ENCODE peak calls at places on chromosomes 2 and 18, in nine cellular contexts. One of them, this sample, is unnamed.

GRCh38 chr18:22952525-22952924 is 19.4 kb downstream of the RBBP8 start:
- DNase-seq in lower lobe of right lung: no peak
- DNase-seq in CD8-positive, alpha-beta T cell: no peak
- DNase-seq in mucosa of descending colon: no peak
- DNase-seq in neural progenitor cell: no peak
- DNase-seq in GM13976: no peak
- DNase-seq in IMR-90: peak
- DNase-seq in foreskin fibroblast: no peak
- DNase-seq in pancreas: no peak
- DNase-seq in this sample: no peak

GRCh38 chr2:121490734-121491133 is 39.9 kb upstream of the RNU4ATAC start:
- DNase-seq in lower lobe of right lung: no peak
- DNase-seq in CD8-positive, alpha-beta T cell: no peak
- DNase-seq in mucosa of descending colon: no peak
- DNase-seq in neural progenitor cell: no peak
- DNase-seq in GM13976: no peak
- DNase-seq in IMR-90: no peak
- DNase-seq in foreskin fibroblast: no peak
- DNase-seq in pancreas: no peak
- DNase-seq in this sample: no peak

GRCh38 chr18:23964282-23965238 is 50.0 kb upstream of the TTC39C start:
- DNase-seq in lower lobe of right lung: no peak
- DNase-seq in CD8-positive, alpha-beta T cell: peak
- DNase-seq in mucosa of descending colon: peak
- DNase-seq in neural progenitor cell: no peak
- DNase-seq in GM13976: no peak
- DNase-seq in IMR-90: no peak
- DNase-seq in foreskin fibroblast: no peak
- DNase-seq in pancreas: no peak
- DNase-seq in this sample: no peak

GRCh38 chr18:34023471-34023870 is 201.2 kb downstream of the NOL4 start:
- DNase-seq in lower lobe of right lung: no peak
- DNase-seq in CD8-positive, alpha-beta T cell: no peak
- DNase-seq in mucosa of descending colon: no peak
- DNase-seq in neural progenitor cell: peak
- DNase-seq in GM13976: no peak
- DNase-seq in IMR-90: peak
- DNase-seq in foreskin fibroblast: no peak
- DNase-seq in pancreas: no peak
- DNase-seq in this sample: no peak

GRCh38 chr2:238069021-238069709 is 8.4 kb downstream of the SCLY start:
- DNase-seq in lower lobe of right lung: no peak
- DNase-seq in CD8-positive, alpha-beta T cell: no peak
- DNase-seq in mucosa of descending colon: no peak
- DNase-seq in neural progenitor cell: no peak
- DNase-seq in GM13976: no peak
- DNase-seq in IMR-90: no peak
- DNase-seq in foreskin fibroblast: no peak
- DNase-seq in pancreas: peak
- DNase-seq in this sample: no peak

GRCh38 chr2:218320704-218321336 is 28.5 kb upstream of the TMBIM1 start:
- DNase-seq in lower lobe of right lung: no peak
- DNase-seq in CD8-positive, alpha-beta T cell: no peak
- DNase-seq in mucosa of descending colon: no peak
- DNase-seq in neural progenitor cell: no peak
- DNase-seq in GM13976: no peak
- DNase-seq in IMR-90: no peak
- DNase-seq in foreskin fibroblast: no peak
- DNase-seq in pancreas: no peak
- DNase-seq in this sample: no peak

GRCh38 chr2:71936076-71937030 is 211.3 kb downstream of the CYP26B1 start:
- DNase-seq in lower lobe of right lung: no peak
- DNase-seq in CD8-positive, alpha-beta T cell: no peak
- DNase-seq in mucosa of descending colon: no peak
- DNase-seq in neural progenitor cell: no peak
- DNase-seq in GM13976: no peak
- DNase-seq in IMR-90: no peak
- DNase-seq in foreskin fibroblast: no peak
- DNase-seq in pancreas: no peak
- DNase-seq in this sample: no peak

GRCh38 chr2:71891719-71892118 is 255.9 kb downstream of the CYP26B1 start:
- DNase-seq in lower lobe of right lung: no peak
- DNase-seq in CD8-positive, alpha-beta T cell: no peak
- DNase-seq in mucosa of descending colon: no peak
- DNase-seq in neural progenitor cell: no peak
- DNase-seq in GM13976: peak
- DNase-seq in IMR-90: no peak
- DNase-seq in foreskin fibroblast: no peak
- DNase-seq in pancreas: no peak
- DNase-seq in this sample: no peak

GRCh38 chr2:195532628-195533271 is 124.3 kb upstream of the SLC39A10 start:
- DNase-seq in lower lobe of right lung: no peak
- DNase-seq in CD8-positive, alpha-beta T cell: no peak
- DNase-seq in mucosa of descending colon: no peak
- DNase-seq in neural progenitor cell: no peak
- DNase-seq in GM13976: no peak
- DNase-seq in IMR-90: peak
- DNase-seq in foreskin fibroblast: no peak
- DNase-seq in pancreas: no peak
- DNase-seq in this sample: no peak

GRCh38 chr18:79133724-79134123 is 64.5 kb downstream of the ATP9B start:
- DNase-seq in lower lobe of right lung: no peak
- DNase-seq in CD8-positive, alpha-beta T cell: no peak
- DNase-seq in mucosa of descending colon: no peak
- DNase-seq in neural progenitor cell: no peak
- DNase-seq in GM13976: no peak
- DNase-seq in IMR-90: no peak
- DNase-seq in foreskin fibroblast: no peak
- DNase-seq in pancreas: no peak
- DNase-seq in this sample: no peak

GRCh38 chr2:107363811-107364210 is 462.9 kb upstream of the RGPD4 start:
- DNase-seq in lower lobe of right lung: no peak
- DNase-seq in CD8-positive, alpha-beta T cell: no peak
- DNase-seq in mucosa of descending colon: no peak
- DNase-seq in neural progenitor cell: no peak
- DNase-seq in GM13976: no peak
- DNase-seq in IMR-90: no peak
- DNase-seq in foreskin fibroblast: no peak
- DNase-seq in pancreas: no peak
- DNase-seq in this sample: no peak

GRCh38 chr18:11889284-11889683 is 18.8 kb downstream of the MPPE1 start:
- DNase-seq in lower lobe of right lung: no peak
- DNase-seq in CD8-positive, alpha-beta T cell: no peak
- DNase-seq in mucosa of descending colon: no peak
- DNase-seq in neural progenitor cell: no peak
- DNase-seq in GM13976: no peak
- DNase-seq in IMR-90: no peak
- DNase-seq in foreskin fibroblast: no peak
- DNase-seq in pancreas: no peak
- DNase-seq in this sample: no peak

GRCh38 chr2:75608684-75609333 is 37.8 kb upstream of the MRPL19 start:
- DNase-seq in lower lobe of right lung: peak
- DNase-seq in CD8-positive, alpha-beta T cell: peak
- DNase-seq in mucosa of descending colon: peak
- DNase-seq in neural progenitor cell: peak
- DNase-seq in GM13976: peak
- DNase-seq in IMR-90: peak
- DNase-seq in foreskin fibroblast: no peak
- DNase-seq in pancreas: peak
- DNase-seq in this sample: peak

GRCh38 chr18:24992491-24992890 is 359.5 kb downstream of the ZNF521 start:
- DNase-seq in lower lobe of right lung: no peak
- DNase-seq in CD8-positive, alpha-beta T cell: no peak
- DNase-seq in mucosa of descending colon: no peak
- DNase-seq in neural progenitor cell: no peak
- DNase-seq in GM13976: no peak
- DNase-seq in IMR-90: peak
- DNase-seq in foreskin fibroblast: peak
- DNase-seq in pancreas: no peak
- DNase-seq in this sample: no peak

GRCh38 chr2:16625759-16626158 is 39.9 kb downstream of the CYRIA start:
- DNase-seq in lower lobe of right lung: no peak
- DNase-seq in CD8-positive, alpha-beta T cell: no peak
- DNase-seq in mucosa of descending colon: no peak
- DNase-seq in neural progenitor cell: no peak
- DNase-seq in GM13976: peak
- DNase-seq in IMR-90: no peak
- DNase-seq in foreskin fibroblast: no peak
- DNase-seq in pancreas: no peak
- DNase-seq in this sample: peak

GRCh38 chr2:56812432-56812831 is 628.6 kb downstream of the CCDC85A start:
- DNase-seq in lower lobe of right lung: no peak
- DNase-seq in CD8-positive, alpha-beta T cell: no peak
- DNase-seq in mucosa of descending colon: no peak
- DNase-seq in neural progenitor cell: no peak
- DNase-seq in GM13976: no peak
- DNase-seq in IMR-90: no peak
- DNase-seq in foreskin fibroblast: no peak
- DNase-seq in pancreas: no peak
- DNase-seq in this sample: no peak

GRCh38 chr18:13932285-13933025 is 17.1 kb upstream of the MC2R start:
- DNase-seq in lower lobe of right lung: no peak
- DNase-seq in CD8-positive, alpha-beta T cell: no peak
- DNase-seq in mucosa of descending colon: no peak
- DNase-seq in neural progenitor cell: no peak
- DNase-seq in GM13976: no peak
- DNase-seq in IMR-90: no peak
- DNase-seq in foreskin fibroblast: no peak
- DNase-seq in pancreas: no peak
- DNase-seq in this sample: no peak

GRCh38 chr2:11483806-11484147 is 17.8 kb upstream of the E2F6 start:
- DNase-seq in lower lobe of right lung: no peak
- DNase-seq in CD8-positive, alpha-beta T cell: no peak
- DNase-seq in mucosa of descending colon: no peak
- DNase-seq in neural progenitor cell: no peak
- DNase-seq in GM13976: no peak
- DNase-seq in IMR-90: no peak
- DNase-seq in foreskin fibroblast: no peak
- DNase-seq in pancreas: no peak
- DNase-seq in this sample: no peak

GRCh38 chr2:68167186-68167585 is 9.5 kb downstream of the PNO1 start:
- DNase-seq in lower lobe of right lung: no peak
- DNase-seq in CD8-positive, alpha-beta T cell: no peak
- DNase-seq in mucosa of descending colon: no peak
- DNase-seq in neural progenitor cell: no peak
- DNase-seq in GM13976: no peak
- DNase-seq in IMR-90: peak
- DNase-seq in foreskin fibroblast: peak
- DNase-seq in pancreas: no peak
- DNase-seq in this sample: no peak

DNA sequence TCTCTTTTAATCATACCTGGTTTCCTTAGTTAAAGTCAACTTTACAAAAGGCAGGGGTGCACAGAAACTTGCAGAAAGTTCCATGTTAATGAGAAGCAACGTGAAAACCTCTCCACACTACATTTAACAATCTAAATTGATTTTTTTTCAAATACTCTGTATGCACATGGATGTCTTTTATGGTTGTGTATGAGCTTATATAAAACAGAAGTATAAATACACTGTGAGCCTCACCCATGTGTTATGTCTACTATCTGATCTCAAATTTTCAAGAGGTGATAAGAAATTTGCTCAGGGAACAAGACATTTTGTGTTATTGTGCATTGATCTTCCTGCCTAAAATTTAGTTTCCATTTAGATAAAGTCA is 617.6 kb downstream of the ADCYAP1 start:
- DNase-seq in lower lobe of right lung: no peak
- DNase-seq in CD8-positive, alpha-beta T cell: no peak
- DNase-seq in mucosa of descending colon: no peak
- DNase-seq in neural progenitor cell: no peak
- DNase-seq in GM13976: no peak
- DNase-seq in IMR-90: no peak
- DNase-seq in foreskin fibroblast: no peak
- DNase-seq in pancreas: no peak
- DNase-seq in this sample: no peak
- TF ChIP-seq CTCF in lower lobe of right lung: no peak
- TF ChIP-seq CTCF in CD8-positive, alpha-beta T cell: no peak
- TF ChIP-seq CTCF in mucosa of descending colon: no peak
- TF ChIP-seq CTCF in neural progenitor cell: no peak
- TF ChIP-seq CTCF in GM13976: no peak
- TF ChIP-seq CTCF in IMR-90: no peak
- TF ChIP-seq CTCF in foreskin fibroblast: no peak
- TF ChIP-seq CTCF in pancreas: no peak
- TF ChIP-seq CTCF in this sample: no peak

DNA sequence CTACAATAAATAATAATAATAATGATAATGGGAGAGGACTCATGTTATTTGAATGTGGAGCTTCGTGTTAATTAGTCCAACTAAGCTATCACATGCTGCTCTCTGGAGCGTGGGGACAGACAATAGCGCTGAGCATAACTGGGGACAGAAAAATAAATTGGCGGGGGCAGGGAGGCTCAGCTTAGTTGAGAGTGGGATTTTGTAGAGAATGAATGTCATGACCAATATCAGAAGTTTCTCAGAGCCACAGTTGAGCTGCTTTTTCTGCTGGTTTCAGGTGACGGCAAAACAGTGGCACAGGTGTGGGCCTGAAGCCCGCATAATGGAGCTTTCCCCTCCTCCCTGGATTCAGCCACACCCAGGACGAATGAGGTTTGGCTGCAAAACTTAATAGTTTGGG is 111.1 kb upstream of the CAB39 start:
- DNase-seq in lower lobe of right lung: no peak
- DNase-seq in CD8-positive, alpha-beta T cell: no peak
- DNase-seq in mucosa of descending colon: no peak
- DNase-seq in neural progenitor cell: no peak
- DNase-seq in GM13976: peak
- DNase-seq in IMR-90: no peak
- DNase-seq in foreskin fibroblast: no peak
- DNase-seq in pancreas: no peak
- DNase-seq in this sample: peak
- TF ChIP-seq CTCF in lower lobe of right lung: no peak
- TF ChIP-seq CTCF in CD8-positive, alpha-beta T cell: no peak
- TF ChIP-seq CTCF in mucosa of descending colon: no peak
- TF ChIP-seq CTCF in neural progenitor cell: no peak
- TF ChIP-seq CTCF in GM13976: no peak
- TF ChIP-seq CTCF in IMR-90: no peak
- TF ChIP-seq CTCF in foreskin fibroblast: no peak
- TF ChIP-seq CTCF in pancreas: no peak
- TF ChIP-seq CTCF in this sample: no peak

GRCh38 chr2:182073613-182074012 is 88.0 kb downstream of the PPP1R1C start:
- DNase-seq in lower lobe of right lung: no peak
- DNase-seq in CD8-positive, alpha-beta T cell: no peak
- DNase-seq in mucosa of descending colon: no peak
- DNase-seq in neural progenitor cell: no peak
- DNase-seq in GM13976: no peak
- DNase-seq in IMR-90: no peak
- DNase-seq in foreskin fibroblast: no peak
- DNase-seq in pancreas: no peak
- DNase-seq in this sample: no peak
- TF ChIP-seq CTCF in lower lobe of right lung: no peak
- TF ChIP-seq CTCF in CD8-positive, alpha-beta T cell: no peak
- TF ChIP-seq CTCF in mucosa of descending colon: no peak
- TF ChIP-seq CTCF in neural progenitor cell: no peak
- TF ChIP-seq CTCF in GM13976: no peak
- TF ChIP-seq CTCF in IMR-90: no peak
- TF ChIP-seq CTCF in foreskin fibroblast: no peak
- TF ChIP-seq CTCF in pancreas: no peak
- TF ChIP-seq CTCF in this sample: no peak

DNA sequence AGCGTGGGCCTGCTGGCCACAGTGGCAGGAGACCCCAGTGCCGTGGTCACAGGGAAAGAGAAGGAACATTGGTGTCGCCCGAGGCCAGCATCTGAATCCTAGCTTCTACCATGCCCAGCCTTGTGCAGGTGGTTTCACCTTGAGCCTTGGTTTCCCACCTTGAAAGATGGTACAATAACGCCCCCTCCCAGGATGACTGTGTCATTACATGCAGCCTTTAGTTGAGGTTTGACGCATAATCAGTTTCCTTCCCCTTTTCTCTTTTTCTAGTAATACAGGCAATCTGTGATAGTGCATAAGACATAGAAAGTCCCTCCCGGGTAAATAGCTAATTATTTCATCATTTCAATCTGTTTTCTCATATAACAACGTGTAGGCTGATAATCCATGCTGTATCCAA is 29.9 kb upstream of the ZNF407 start:
- DNase-seq in lower lobe of right lung: no peak
- DNase-seq in CD8-positive, alpha-beta T cell: no peak
- DNase-seq in mucosa of descending colon: no peak
- DNase-seq in neural progenitor cell: no peak
- DNase-seq in GM13976: no peak
- DNase-seq in IMR-90: no peak
- DNase-seq in foreskin fibroblast: no peak
- DNase-seq in pancreas: no peak
- DNase-seq in this sample: no peak
- TF ChIP-seq CTCF in lower lobe of right lung: no peak
- TF ChIP-seq CTCF in CD8-positive, alpha-beta T cell: no peak
- TF ChIP-seq CTCF in mucosa of descending colon: no peak
- TF ChIP-seq CTCF in neural progenitor cell: peak
- TF ChIP-seq CTCF in GM13976: no peak
- TF ChIP-seq CTCF in IMR-90: no peak
- TF ChIP-seq CTCF in foreskin fibroblast: no peak
- TF ChIP-seq CTCF in pancreas: no peak
- TF ChIP-seq CTCF in this sample: no peak